ENCODE peak calls at places on chromosome 4, in four cellular contexts. X is AG09309; A is colonic mucosa; Z is effector memory CD8-positive, alpha-beta T cell. G is an unnamed sample.

GRCh38 chr4:48064349-48064748 is 47.8 kb downstream of the NIPAL1 start:
- DNase-seq in A (no peak), X (no peak), Z (no peak), G (no peak)

GRCh38 chr4:170138580-170139194 is 48.9 kb upstream of the AADAT start:
- DNase-seq in X (peak), A (peak), Z (peak), G (peak)

GRCh38 chr4:36292551-36293188 is 11.3 kb downstream of the DTHD1 start:
- DNase-seq in A (no peak), Z (no peak), X (no peak), G (no peak)

GRCh38 chr4:186695392-186695791 is 28.3 kb downstream of the FAT1 start:
- DNase-seq in A (no peak), Z (no peak), X (no peak), G (no peak)

GRCh38 chr4:2127609-2128300 is 68.6 kb downstream of the NAT8L start:
- DNase-seq in A (no peak), Z (no peak), X (no peak), G (no peak)

GRCh38 chr4:7332216-7333023 is 102.3 kb downstream of the PSAPL1 start:
- DNase-seq in X (peak), A (no peak), Z (no peak), G (no peak)

GRCh38 chr4:92529510-92529909 is 225.7 kb downstream of the GRID2 start:
- DNase-seq in A (no peak), Z (no peak), X (no peak), G (no peak)

GRCh38 chr4:41178372-41179085 is 35.8 kb downstream of the APBB2 start:
- DNase-seq in A (no peak), Z (no peak), X (peak), G (no peak)

GRCh38 chr4:140223056-140223810 is 69.2 kb upstream of the MAML3 start:
- DNase-seq in Z (no peak), A (no peak), X (no peak), G (no peak)

GRCh38 chr4:179027569-179027968 is 1585.3 kb upstream of the AGA start:
- DNase-seq in A (no peak), X (no peak), Z (no peak), G (no peak)

GRCh38 chr4:101153653-101154052 is 193.7 kb downstream of the PPP3CA start:
- DNase-seq in A (no peak), X (no peak), Z (no peak), G (no peak)

GRCh38 chr4:143514432-143514831 is 930 bp downstream of the SMARCA5 start:
- DNase-seq in Z (no peak), A (peak), X (no peak), G (no peak)

GRCh38 chr4:186553717-186554116 is 1.6 kb downstream of the MTNR1A start:
- DNase-seq in A (peak), X (no peak), Z (no peak), G (no peak)

GRCh38 chr4:6688879-6689505 is 4.7 kb upstream of the S100P start:
- DNase-seq in A (peak), Z (peak), X (peak), G (no peak)

GRCh38 chr4:162323919-162324318 is 160.1 kb upstream of the FSTL5 start:
- DNase-seq in A (no peak), X (no peak), Z (no peak), G (no peak)

GRCh38 chr4:126318376-126318775 is 1003.6 kb downstream of the FAT4 start:
- DNase-seq in X (no peak), A (no peak), Z (no peak), G (no peak)

GRCh38 chr4:140523857-140524742 is at the start of gene ELMOD2:
- DNase-seq in X (peak), Z (peak), A (peak), G (peak)